ENCODE peak calls at places on chromosomes 2 and 18, in nine cellular contexts. One of them, this sample, is unnamed.

GRCh38 chr2:220891405-220891804 is 680.7 kb downstream of the EPHA4 start:
- DNase-seq in NCI-H2081: no peak
- DNase-seq in stimulated activated naive CD4-positive, alpha-beta T cell: no peak
- DNase-seq in GM06990: no peak
- DNase-seq in fibroblast of pulmonary artery: peak; percentile 53
- DNase-seq in type B pancreatic cell: no peak
- DNase-seq in T1000: peak; percentile 28
- DNase-seq in small intestine: no peak
- DNase-seq in stimulated activated CD8-positive, alpha-beta memory T cell treated with anti-CD3 and anti-CD28 coated beads, Interleukin-15, amount 100 ng/mL, for 48 hours: no peak
- DNase-seq in this sample: peak; percentile 69

GRCh38 chr2:45595724-45596435 is 15.2 kb downstream of the SRBD1 start:
- DNase-seq in fibroblast of pulmonary artery: peak; percentile 62
- DNase-seq in GM06990: no peak
- DNase-seq in stimulated activated CD8-positive, alpha-beta memory T cell treated with anti-CD3 and anti-CD28 coated beads, Interleukin-15, amount 100 ng/mL, for 48 hours: no peak
- DNase-seq in small intestine: no peak
- DNase-seq in NCI-H2081: no peak
- DNase-seq in type B pancreatic cell: no peak
- DNase-seq in stimulated activated naive CD4-positive, alpha-beta T cell: no peak
- DNase-seq in T1000: no peak
- DNase-seq in this sample: no peak

GRCh38 chr2:108825254-108825653 is 38.7 kb downstream of the CCDC138 start:
- DNase-seq in stimulated activated naive CD4-positive, alpha-beta T cell: no peak
- DNase-seq in stimulated activated CD8-positive, alpha-beta memory T cell treated with anti-CD3 and anti-CD28 coated beads, Interleukin-15, amount 100 ng/mL, for 48 hours: no peak
- DNase-seq in T1000: no peak
- DNase-seq in type B pancreatic cell: no peak
- DNase-seq in small intestine: no peak
- DNase-seq in fibroblast of pulmonary artery: peak; percentile 39
- DNase-seq in NCI-H2081: no peak
- DNase-seq in GM06990: no peak
- DNase-seq in this sample: no peak

GRCh38 chr2:225100856-225101294 is 58.6 kb upstream of the DOCK10 start:
- DNase-seq in type B pancreatic cell: no peak
- DNase-seq in T1000: peak; percentile 36
- DNase-seq in GM06990: no peak
- DNase-seq in fibroblast of pulmonary artery: peak; percentile 92
- DNase-seq in stimulated activated naive CD4-positive, alpha-beta T cell: no peak
- DNase-seq in stimulated activated CD8-positive, alpha-beta memory T cell treated with anti-CD3 and anti-CD28 coated beads, Interleukin-15, amount 100 ng/mL, for 48 hours: no peak
- DNase-seq in small intestine: no peak
- DNase-seq in NCI-H2081: no peak
- DNase-seq in this sample: peak; percentile 25

GRCh38 chr2:120034027-120034426 is 21.1 kb downstream of the EPB41L5 start:
- DNase-seq in stimulated activated naive CD4-positive, alpha-beta T cell: no peak
- DNase-seq in T1000: no peak
- DNase-seq in NCI-H2081: no peak
- DNase-seq in GM06990: no peak
- DNase-seq in type B pancreatic cell: no peak
- DNase-seq in stimulated activated CD8-positive, alpha-beta memory T cell treated with anti-CD3 and anti-CD28 coated beads, Interleukin-15, amount 100 ng/mL, for 48 hours: no peak
- DNase-seq in small intestine: no peak
- DNase-seq in fibroblast of pulmonary artery: no peak
- DNase-seq in this sample: no peak

GRCh38 chr2:29053223-29053622 is 21.1 kb downstream of the PCARE start:
- DNase-seq in small intestine: no peak
- DNase-seq in fibroblast of pulmonary artery: no peak
- DNase-seq in NCI-H2081: no peak
- DNase-seq in stimulated activated naive CD4-positive, alpha-beta T cell: no peak
- DNase-seq in GM06990: no peak
- DNase-seq in stimulated activated CD8-positive, alpha-beta memory T cell treated with anti-CD3 and anti-CD28 coated beads, Interleukin-15, amount 100 ng/mL, for 48 hours: no peak
- DNase-seq in type B pancreatic cell: no peak
- DNase-seq in T1000: no peak
- DNase-seq in this sample: peak; percentile 23

GRCh38 chr18:68843467-68844089 is 45.7 kb downstream of the CCDC102B start:
- DNase-seq in type B pancreatic cell: no peak
- DNase-seq in stimulated activated CD8-positive, alpha-beta memory T cell treated with anti-CD3 and anti-CD28 coated beads, Interleukin-15, amount 100 ng/mL, for 48 hours: no peak
- DNase-seq in T1000: no peak
- DNase-seq in stimulated activated naive CD4-positive, alpha-beta T cell: no peak
- DNase-seq in GM06990: no peak
- DNase-seq in small intestine: no peak
- DNase-seq in fibroblast of pulmonary artery: peak; percentile 31
- DNase-seq in NCI-H2081: no peak
- DNase-seq in this sample: no peak

GRCh38 chr2:65539633-65540032 is 107.2 kb upstream of the SPRED2 start:
- DNase-seq in stimulated activated naive CD4-positive, alpha-beta T cell: no peak
- DNase-seq in GM06990: no peak
- DNase-seq in fibroblast of pulmonary artery: no peak
- DNase-seq in T1000: no peak
- DNase-seq in type B pancreatic cell: no peak
- DNase-seq in NCI-H2081: peak; percentile 7
- DNase-seq in stimulated activated CD8-positive, alpha-beta memory T cell treated with anti-CD3 and anti-CD28 coated beads, Interleukin-15, amount 100 ng/mL, for 48 hours: no peak
- DNase-seq in small intestine: no peak
- DNase-seq in this sample: no peak

GRCh38 chr2:460861-461260 is 173.0 kb upstream of the ALKAL2 start:
- DNase-seq in GM06990: peak; percentile 41
- DNase-seq in small intestine: no peak
- DNase-seq in NCI-H2081: no peak
- DNase-seq in stimulated activated CD8-positive, alpha-beta memory T cell treated with anti-CD3 and anti-CD28 coated beads, Interleukin-15, amount 100 ng/mL, for 48 hours: no peak
- DNase-seq in T1000: no peak
- DNase-seq in stimulated activated naive CD4-positive, alpha-beta T cell: peak; percentile 76
- DNase-seq in type B pancreatic cell: no peak
- DNase-seq in fibroblast of pulmonary artery: no peak
- DNase-seq in this sample: no peak

GRCh38 chr2:42338567-42339190 is 22.3 kb downstream of the COX7A2L start:
- DNase-seq in T1000: no peak
- DNase-seq in type B pancreatic cell: no peak
- DNase-seq in fibroblast of pulmonary artery: no peak
- DNase-seq in stimulated activated naive CD4-positive, alpha-beta T cell: no peak
- DNase-seq in NCI-H2081: no peak
- DNase-seq in stimulated activated CD8-positive, alpha-beta memory T cell treated with anti-CD3 and anti-CD28 coated beads, Interleukin-15, amount 100 ng/mL, for 48 hours: no peak
- DNase-seq in small intestine: no peak
- DNase-seq in GM06990: no peak
- DNase-seq in this sample: no peak

GRCh38 chr2:126634273-126634861 is 21.6 kb upstream of the GYPC start:
- DNase-seq in small intestine: peak; percentile 55
- DNase-seq in stimulated activated naive CD4-positive, alpha-beta T cell: peak; percentile 7
- DNase-seq in T1000: no peak
- DNase-seq in GM06990: no peak
- DNase-seq in fibroblast of pulmonary artery: peak; percentile 29
- DNase-seq in NCI-H2081: no peak
- DNase-seq in type B pancreatic cell: no peak
- DNase-seq in stimulated activated CD8-positive, alpha-beta memory T cell treated with anti-CD3 and anti-CD28 coated beads, Interleukin-15, amount 100 ng/mL, for 48 hours: no peak
- DNase-seq in this sample: no peak

GRCh38 chr2:150783015-150783414 is 295.5 kb upstream of the RND3 start:
- DNase-seq in small intestine: no peak
- DNase-seq in NCI-H2081: no peak
- DNase-seq in GM06990: no peak
- DNase-seq in T1000: no peak
- DNase-seq in stimulated activated naive CD4-positive, alpha-beta T cell: no peak
- DNase-seq in type B pancreatic cell: no peak
- DNase-seq in fibroblast of pulmonary artery: no peak
- DNase-seq in stimulated activated CD8-positive, alpha-beta memory T cell treated with anti-CD3 and anti-CD28 coated beads, Interleukin-15, amount 100 ng/mL, for 48 hours: no peak
- DNase-seq in this sample: no peak

GRCh38 chr2:108968619-108969018 is 20.4 kb downstream of the EDAR start:
- DNase-seq in fibroblast of pulmonary artery: no peak
- DNase-seq in small intestine: peak; percentile 82
- DNase-seq in stimulated activated CD8-positive, alpha-beta memory T cell treated with anti-CD3 and anti-CD28 coated beads, Interleukin-15, amount 100 ng/mL, for 48 hours: no peak
- DNase-seq in type B pancreatic cell: no peak
- DNase-seq in NCI-H2081: no peak
- DNase-seq in stimulated activated naive CD4-positive, alpha-beta T cell: no peak
- DNase-seq in GM06990: no peak
- DNase-seq in T1000: no peak
- DNase-seq in this sample: peak; percentile 43

GRCh38 chr18:58727776-58728500 is 56.7 kb downstream of the MALT1 start:
- DNase-seq in fibroblast of pulmonary artery: peak; percentile 12
- DNase-seq in NCI-H2081: no peak
- DNase-seq in stimulated activated naive CD4-positive, alpha-beta T cell: no peak
- DNase-seq in T1000: no peak
- DNase-seq in type B pancreatic cell: no peak
- DNase-seq in GM06990: no peak
- DNase-seq in stimulated activated CD8-positive, alpha-beta memory T cell treated with anti-CD3 and anti-CD28 coated beads, Interleukin-15, amount 100 ng/mL, for 48 hours: no peak
- DNase-seq in small intestine: no peak
- DNase-seq in this sample: no peak